ENCODE peak calls at places on chromosomes 11 and 22, in nine cellular contexts. One of them, this sample, is unnamed. For H3K36me3, the result is how much of the 10 kb centered on the place peaks cover.

GRCh38 chr11:84164722-84165121 is 878.6 kb upstream of the CCDC90B start:
- ATAC-seq in K562: no peak
- ATAC-seq in heart left ventricle: no peak
- ATAC-seq in CD4-positive, CD25-positive, alpha-beta regulatory T cell: no peak
- ATAC-seq in RWPE2: no peak
- ATAC-seq in HepG2: no peak
- ATAC-seq in upper lobe of right lung: no peak
- ATAC-seq in PC-3: no peak
- ATAC-seq in psoas muscle: no peak
- ATAC-seq in this sample: no peak

GRCh38 chr22:21033895-21034294 is 1.5 kb upstream of the SLC7A4 start:
- ATAC-seq in K562: no peak
- ATAC-seq in heart left ventricle: no peak
- ATAC-seq in CD4-positive, CD25-positive, alpha-beta regulatory T cell: no peak
- ATAC-seq in RWPE2: no peak
- ATAC-seq in HepG2: no peak
- ATAC-seq in upper lobe of right lung: no peak
- ATAC-seq in PC-3: no peak
- ATAC-seq in psoas muscle: no peak
- ATAC-seq in this sample: no peak

GRCh38 chr11:9078113-9079041 is 13.0 kb downstream of the SCUBE2 start:
- ATAC-seq in K562: peak
- ATAC-seq in heart left ventricle: no peak
- ATAC-seq in CD4-positive, CD25-positive, alpha-beta regulatory T cell: no peak
- ATAC-seq in RWPE2: no peak
- ATAC-seq in HepG2: no peak
- ATAC-seq in upper lobe of right lung: no peak
- ATAC-seq in PC-3: no peak
- ATAC-seq in psoas muscle: no peak
- ATAC-seq in this sample: no peak

GRCh38 chr22:16609548-16610261 is 17.1 kb upstream of the CCT8L2 start:
- ATAC-seq in K562: no peak
- ATAC-seq in heart left ventricle: no peak
- ATAC-seq in CD4-positive, CD25-positive, alpha-beta regulatory T cell: no peak
- ATAC-seq in RWPE2: no peak
- ATAC-seq in HepG2: no peak
- ATAC-seq in upper lobe of right lung: no peak
- ATAC-seq in PC-3: no peak
- ATAC-seq in psoas muscle: peak
- ATAC-seq in this sample: no peak

GRCh38 chr11:27296406-27296994 is 66.5 kb downstream of the CCDC34 start:
- ATAC-seq in K562: peak
- ATAC-seq in heart left ventricle: no peak
- ATAC-seq in CD4-positive, CD25-positive, alpha-beta regulatory T cell: no peak
- ATAC-seq in RWPE2: peak
- ATAC-seq in HepG2: peak
- ATAC-seq in upper lobe of right lung: peak
- ATAC-seq in PC-3: peak
- ATAC-seq in psoas muscle: no peak
- ATAC-seq in this sample: peak

GRCh38 chr11:119651802-119652584 is 77.0 kb downstream of the NECTIN1 start:
- ATAC-seq in K562: no peak
- ATAC-seq in heart left ventricle: no peak
- ATAC-seq in CD4-positive, CD25-positive, alpha-beta regulatory T cell: no peak
- ATAC-seq in RWPE2: peak
- ATAC-seq in HepG2: peak
- ATAC-seq in upper lobe of right lung: no peak
- ATAC-seq in PC-3: no peak
- ATAC-seq in psoas muscle: no peak
- ATAC-seq in this sample: no peak

GRCh38 chr22:24141586-24141985 is 39.7 kb upstream of the SUSD2 start:
- ATAC-seq in K562: no peak
- ATAC-seq in heart left ventricle: no peak
- ATAC-seq in CD4-positive, CD25-positive, alpha-beta regulatory T cell: peak
- ATAC-seq in RWPE2: peak
- ATAC-seq in HepG2: no peak
- ATAC-seq in upper lobe of right lung: no peak
- ATAC-seq in PC-3: peak
- ATAC-seq in psoas muscle: no peak
- ATAC-seq in this sample: no peak

GRCh38 chr11:122751298-122752070 is 86.8 kb upstream of the CRTAM start:
- ATAC-seq in K562: no peak
- ATAC-seq in heart left ventricle: no peak
- ATAC-seq in CD4-positive, CD25-positive, alpha-beta regulatory T cell: no peak
- ATAC-seq in RWPE2: no peak
- ATAC-seq in HepG2: no peak
- ATAC-seq in upper lobe of right lung: no peak
- ATAC-seq in PC-3: no peak
- ATAC-seq in psoas muscle: no peak
- ATAC-seq in this sample: no peak

GRCh38 chr11:82714346-82715174 is 19.1 kb downstream of the FAM181B start:
- ATAC-seq in K562: no peak
- ATAC-seq in heart left ventricle: no peak
- ATAC-seq in CD4-positive, CD25-positive, alpha-beta regulatory T cell: no peak
- ATAC-seq in RWPE2: no peak
- ATAC-seq in HepG2: no peak
- ATAC-seq in upper lobe of right lung: no peak
- ATAC-seq in PC-3: no peak
- ATAC-seq in psoas muscle: no peak
- ATAC-seq in this sample: no peak

GRCh38 chr11:92436026-92436425 is 211.4 kb downstream of the FAT3 start:
- ATAC-seq in K562: no peak
- ATAC-seq in heart left ventricle: no peak
- ATAC-seq in CD4-positive, CD25-positive, alpha-beta regulatory T cell: no peak
- ATAC-seq in RWPE2: no peak
- ATAC-seq in HepG2: no peak
- ATAC-seq in upper lobe of right lung: no peak
- ATAC-seq in PC-3: no peak
- ATAC-seq in psoas muscle: no peak
- ATAC-seq in this sample: no peak

GRCh38 chr11:40294343-40294723 is 1165.1 kb downstream of the LRRC4C start:
- ATAC-seq in K562: no peak
- ATAC-seq in heart left ventricle: no peak
- ATAC-seq in CD4-positive, CD25-positive, alpha-beta regulatory T cell: no peak
- ATAC-seq in RWPE2: peak
- ATAC-seq in HepG2: peak
- ATAC-seq in upper lobe of right lung: no peak
- ATAC-seq in PC-3: no peak
- ATAC-seq in psoas muscle: no peak
- ATAC-seq in this sample: no peak

GRCh38 chr22:50564289-50564688 is 1.6 kb upstream of the SYCE3 start:
- ATAC-seq in K562: no peak
- ATAC-seq in heart left ventricle: no peak
- ATAC-seq in CD4-positive, CD25-positive, alpha-beta regulatory T cell: no peak
- ATAC-seq in RWPE2: no peak
- ATAC-seq in HepG2: no peak
- ATAC-seq in upper lobe of right lung: no peak
- ATAC-seq in PC-3: no peak
- ATAC-seq in psoas muscle: no peak
- ATAC-seq in this sample: no peak

GRCh38 chr11:62671272-62671603 is 235 bp upstream of the UQCC3 start:
- ATAC-seq in K562: peak
- ATAC-seq in heart left ventricle: peak
- ATAC-seq in CD4-positive, CD25-positive, alpha-beta regulatory T cell: peak
- ATAC-seq in RWPE2: peak
- ATAC-seq in HepG2: peak
- ATAC-seq in upper lobe of right lung: peak
- ATAC-seq in PC-3: peak
- ATAC-seq in psoas muscle: peak
- ATAC-seq in this sample: peak

GRCh38 chr22:17881366-17881765 is 107.1 kb upstream of the BID start:
- ATAC-seq in K562: no peak
- ATAC-seq in heart left ventricle: no peak
- ATAC-seq in CD4-positive, CD25-positive, alpha-beta regulatory T cell: no peak
- ATAC-seq in RWPE2: no peak
- ATAC-seq in HepG2: no peak
- ATAC-seq in upper lobe of right lung: no peak
- ATAC-seq in PC-3: no peak
- ATAC-seq in psoas muscle: no peak
- ATAC-seq in this sample: no peak
- H3K36me3 ChIP-seq in K562: half or more
- H3K36me3 ChIP-seq in heart left ventricle: half or more
- H3K36me3 ChIP-seq in CD4-positive, CD25-positive, alpha-beta regulatory T cell: under half
- H3K36me3 ChIP-seq in RWPE2: half or more
- H3K36me3 ChIP-seq in HepG2: half or more
- H3K36me3 ChIP-seq in upper lobe of right lung: under half
- H3K36me3 ChIP-seq in PC-3: under half
- H3K36me3 ChIP-seq in psoas muscle: under half
- H3K36me3 ChIP-seq in this sample: under half

GRCh38 chr22:32844251-32844650 is 42.7 kb downstream of the TIMP3 start:
- ATAC-seq in K562: no peak
- ATAC-seq in heart left ventricle: no peak
- ATAC-seq in CD4-positive, CD25-positive, alpha-beta regulatory T cell: no peak
- ATAC-seq in RWPE2: no peak
- ATAC-seq in HepG2: no peak
- ATAC-seq in upper lobe of right lung: no peak
- ATAC-seq in PC-3: no peak
- ATAC-seq in psoas muscle: no peak
- ATAC-seq in this sample: no peak
- H3K4me3 ChIP-seq in K562: no peak
- H3K4me3 ChIP-seq in heart left ventricle: no peak
- H3K4me3 ChIP-seq in CD4-positive, CD25-positive, alpha-beta regulatory T cell: no peak
- H3K4me3 ChIP-seq in RWPE2: no peak
- H3K4me3 ChIP-seq in HepG2: no peak
- H3K4me3 ChIP-seq in upper lobe of right lung: no peak
- H3K4me3 ChIP-seq in PC-3: no peak
- H3K4me3 ChIP-seq in psoas muscle: no peak
- H3K4me3 ChIP-seq in this sample: no peak

GRCh38 chr11:113363996-113364641 is 23.5 kb upstream of the ANKK1 start:
- ATAC-seq in K562: no peak
- ATAC-seq in heart left ventricle: no peak
- ATAC-seq in CD4-positive, CD25-positive, alpha-beta regulatory T cell: no peak
- ATAC-seq in RWPE2: peak
- ATAC-seq in HepG2: no peak
- ATAC-seq in upper lobe of right lung: no peak
- ATAC-seq in PC-3: no peak
- ATAC-seq in psoas muscle: no peak
- ATAC-seq in this sample: no peak
- H3K27ac ChIP-seq in K562: no peak
- H3K27ac ChIP-seq in heart left ventricle: no peak
- H3K27ac ChIP-seq in CD4-positive, CD25-positive, alpha-beta regulatory T cell: no peak
- H3K27ac ChIP-seq in RWPE2: peak
- H3K27ac ChIP-seq in HepG2: no peak
- H3K27ac ChIP-seq in upper lobe of right lung: no peak
- H3K27ac ChIP-seq in PC-3: no peak
- H3K27ac ChIP-seq in psoas muscle: no peak
- H3K27ac ChIP-seq in this sample: no peak

DNA sequence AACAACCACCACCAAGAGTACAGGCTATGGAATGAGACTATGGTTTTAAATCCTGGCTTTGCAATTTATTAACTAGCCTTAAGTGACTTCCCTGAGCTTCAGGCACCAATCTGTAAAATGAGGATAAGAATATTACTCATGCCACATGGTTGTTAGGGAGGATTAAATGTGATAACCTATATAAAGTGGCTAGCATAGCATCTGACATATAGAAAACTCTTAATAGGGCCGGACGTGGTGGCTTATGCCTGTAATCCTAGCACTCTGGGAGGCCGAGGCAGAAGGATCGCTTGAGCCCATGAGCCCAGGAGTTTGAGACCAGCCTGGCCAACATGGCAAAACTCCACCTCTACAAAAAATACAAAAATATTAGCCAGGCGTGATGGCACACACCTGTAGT is 16.3 kb downstream of the LIMK2 start:
- ATAC-seq in K562: no peak
- ATAC-seq in heart left ventricle: no peak
- ATAC-seq in CD4-positive, CD25-positive, alpha-beta regulatory T cell: no peak
- ATAC-seq in RWPE2: no peak
- ATAC-seq in HepG2: no peak
- ATAC-seq in upper lobe of right lung: no peak
- ATAC-seq in PC-3: no peak
- ATAC-seq in psoas muscle: no peak
- ATAC-seq in this sample: no peak
- H3K36me3 ChIP-seq in K562: under half
- H3K36me3 ChIP-seq in heart left ventricle: under half
- H3K36me3 ChIP-seq in CD4-positive, CD25-positive, alpha-beta regulatory T cell: under half
- H3K36me3 ChIP-seq in RWPE2: under half
- H3K36me3 ChIP-seq in HepG2: half or more
- H3K36me3 ChIP-seq in upper lobe of right lung: under half
- H3K36me3 ChIP-seq in PC-3: under half
- H3K36me3 ChIP-seq in psoas muscle: under half
- H3K36me3 ChIP-seq in this sample: under half

DNA sequence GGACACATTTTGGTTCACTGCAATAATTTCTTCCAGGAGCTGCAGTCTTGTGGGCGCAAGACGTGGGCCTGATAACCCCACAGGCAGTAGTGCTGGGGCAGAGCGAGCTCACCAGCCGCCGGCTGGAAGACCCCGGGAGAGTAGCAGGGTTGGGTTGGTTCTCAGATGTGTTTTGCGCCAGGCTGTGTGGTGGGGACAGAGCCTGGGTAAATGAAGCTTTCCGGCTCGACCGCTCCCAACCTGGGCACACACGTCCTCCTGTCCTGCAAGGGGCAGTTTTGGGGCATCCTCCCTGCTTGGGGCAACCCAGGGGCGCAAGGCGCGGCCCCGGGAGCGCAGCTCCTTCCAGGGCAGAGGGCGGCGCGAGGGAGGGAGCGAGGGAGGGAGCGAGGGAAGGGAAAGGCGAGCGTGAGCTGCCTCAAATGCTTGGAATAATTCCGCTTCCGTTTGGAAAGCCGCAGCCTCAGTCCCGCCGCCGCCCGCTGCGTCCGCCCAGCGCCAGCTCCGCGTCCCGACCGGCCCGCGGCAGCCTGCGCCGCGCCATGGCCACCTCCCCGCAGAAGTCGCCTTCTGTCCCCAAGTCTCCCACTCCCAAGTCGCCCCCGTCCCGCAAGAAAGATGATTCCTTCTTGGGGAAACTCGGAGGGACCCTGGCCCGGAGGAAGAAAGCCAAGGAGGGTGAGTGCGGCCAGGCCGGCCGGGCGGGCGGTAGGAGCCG is at the start of gene PARVA:
- ATAC-seq in K562: no peak
- ATAC-seq in heart left ventricle: peak
- ATAC-seq in CD4-positive, CD25-positive, alpha-beta regulatory T cell: no peak
- ATAC-seq in RWPE2: peak
- ATAC-seq in HepG2: peak
- ATAC-seq in upper lobe of right lung: peak
- ATAC-seq in PC-3: peak
- ATAC-seq in psoas muscle: peak
- ATAC-seq in this sample: peak
- H3K4me3 ChIP-seq in K562: no peak
- H3K4me3 ChIP-seq in heart left ventricle: peak
- H3K4me3 ChIP-seq in CD4-positive, CD25-positive, alpha-beta regulatory T cell: peak
- H3K4me3 ChIP-seq in RWPE2: peak
- H3K4me3 ChIP-seq in HepG2: peak
- H3K4me3 ChIP-seq in upper lobe of right lung: peak
- H3K4me3 ChIP-seq in PC-3: peak
- H3K4me3 ChIP-seq in psoas muscle: peak
- H3K4me3 ChIP-seq in this sample: peak

DNA sequence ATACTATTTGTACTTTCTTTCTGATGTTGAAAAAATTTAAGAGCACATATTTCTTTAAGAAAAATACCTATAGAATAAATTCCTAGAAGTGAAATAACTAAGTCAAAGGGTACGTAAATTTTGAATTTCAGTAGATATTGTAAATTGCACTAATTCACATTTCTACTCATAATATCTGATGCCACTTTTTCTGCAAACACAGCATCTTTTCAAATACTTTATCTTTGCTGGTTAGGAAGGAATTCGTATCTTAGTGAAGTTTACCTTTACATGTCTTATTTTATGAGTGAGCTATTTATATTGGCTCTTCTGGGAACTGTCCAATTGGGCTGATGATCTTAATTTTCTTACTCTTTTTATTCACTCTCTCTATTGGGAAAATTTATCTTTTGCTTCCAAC is 148.2 kb downstream of the DDX10 start:
- ATAC-seq in K562: no peak
- ATAC-seq in heart left ventricle: no peak
- ATAC-seq in CD4-positive, CD25-positive, alpha-beta regulatory T cell: no peak
- ATAC-seq in RWPE2: no peak
- ATAC-seq in HepG2: no peak
- ATAC-seq in upper lobe of right lung: no peak
- ATAC-seq in PC-3: no peak
- ATAC-seq in psoas muscle: no peak
- ATAC-seq in this sample: no peak
- H3K27ac ChIP-seq in K562: no peak
- H3K27ac ChIP-seq in heart left ventricle: no peak
- H3K27ac ChIP-seq in CD4-positive, CD25-positive, alpha-beta regulatory T cell: no peak
- H3K27ac ChIP-seq in RWPE2: no peak
- H3K27ac ChIP-seq in HepG2: no peak
- H3K27ac ChIP-seq in upper lobe of right lung: no peak
- H3K27ac ChIP-seq in PC-3: no peak
- H3K27ac ChIP-seq in psoas muscle: no peak
- H3K27ac ChIP-seq in this sample: no peak